ENCODE peak calls at places on chromosomes 16 and 17, in four cellular contexts. U, V, D and L are unnamed samples.

GRCh38 chr17:44872131-44872768 is 24.6 kb downstream of the HIGD1B start:
- DNase-seq in U (no peak), V (no peak), D (no peak), L (no peak)

GRCh38 chr16:17177242-17177967 is 293.4 kb downstream of the XYLT1 start:
- DNase-seq in U (no peak), V (no peak), D (no peak), L (no peak)

GRCh38 chr17:65564793-65565192 is 3.3 kb upstream of the AXIN2 start:
- DNase-seq in U (no peak), V (no peak), D (no peak), L (no peak)

GRCh38 chr16:57045694-57046381 is 46.5 kb upstream of the CPNE2 start:
- DNase-seq in U (peak; percentile 61), V (peak; percentile 55), D (peak; percentile 61), L (no peak)

GRCh38 chr16:89827383-89828198 is 684 bp upstream of the SPIRE2 start:
- DNase-seq in U (no peak), V (no peak), D (no peak), L (no peak)

GRCh38 chr16:16182918-16183317 is 40.4 kb downstream of the ABCC6 start:
- DNase-seq in U (no peak), V (no peak), D (no peak), L (no peak)

GRCh38 chr16:80623376-80623775 is 82.6 kb downstream of the DYNLRB2 start:
- DNase-seq in U (no peak), V (no peak), D (no peak), L (no peak)

GRCh38 chr16:86087561-86088230 is 188.7 kb downstream of the IRF8 start:
- DNase-seq in U (no peak), V (no peak), D (no peak), L (no peak)

GRCh38 chr16:17518441-17518840 is 47.7 kb upstream of the XYLT1 start:
- DNase-seq in U (no peak), V (no peak), D (no peak), L (no peak)

GRCh38 chr16:67594956-67595355 is 32.6 kb downstream of the CTCF start:
- DNase-seq in U (no peak), V (no peak), D (no peak), L (no peak)

GRCh38 chr17:38925263-38925995 is at the start of gene LASP1NB:
- DNase-seq in U (no peak), V (no peak), D (no peak), L (no peak)

GRCh38 chr17:259341-259976 is 78.0 kb upstream of the DOC2B start:
- DNase-seq in U (no peak), V (no peak), D (no peak), L (no peak)

GRCh38 chr16:90020260-90020837 is 1.1 kb upstream of the DBNDD1 start:
- DNase-seq in U (no peak), V (no peak), D (no peak), L (no peak)

GRCh38 chr16:71794943-71795342 is 13.7 kb downstream of the AP1G1 start:
- DNase-seq in U (no peak), V (no peak), D (no peak), L (no peak)

GRCh38 chr16:71788578-71788977 is 20.1 kb downstream of the AP1G1 start:
- DNase-seq in U (no peak), V (no peak), D (no peak), L (no peak)

GRCh38 chr17:38721802-38722201 is 8.3 kb upstream of the CISD3 start:
- DNase-seq in U (no peak), V (no peak), D (no peak), L (no peak)

GRCh38 chr16:74852500-74852875 is 77.9 kb upstream of the FA2H start:
- DNase-seq in U (no peak), V (no peak), D (no peak), L (no peak)

GRCh38 chr16:22813223-22813945 is 578 bp upstream of the HS3ST2 start:
- DNase-seq in U (peak; percentile 51), V (no peak), D (peak; percentile 33), L (peak; percentile 36)

GRCh38 chr16:27698746-27699145 is 148.8 kb downstream of the KATNIP start:
- DNase-seq in U (no peak), V (no peak), D (no peak), L (no peak)

GRCh38 chr17:10135539-10136257 is 62.7 kb downstream of the GAS7 start:
- DNase-seq in U (peak; percentile 51), V (no peak), D (no peak), L (no peak)

GRCh38 chr16:51465026-51465425 is 314.0 kb upstream of the SALL1 start:
- DNase-seq in U (no peak), V (no peak), D (no peak), L (no peak)

GRCh38 chr16:30998852-30999761 is 11.3 kb downstream of the STX1B start:
- DNase-seq in U (no peak), V (no peak), D (no peak), L (no peak)

GRCh38 chr16:69544099-69544498 is 21.7 kb upstream of the NFAT5 start:
- DNase-seq in U (no peak), V (no peak), D (no peak), L (no peak)

GRCh38 chr17:40724656-40725055 is 21.1 kb upstream of the KRT24 start:
- DNase-seq in U (no peak), V (no peak), D (no peak), L (no peak)

GRCh38 chr17:77602883-77603640 is 355.4 kb upstream of the TNRC6C start:
- DNase-seq in U (no peak), V (no peak), D (no peak), L (no peak)

GRCh38 chr16:86067516-86067915 is 168.6 kb downstream of the IRF8 start:
- DNase-seq in U (no peak), V (no peak), D (no peak), L (no peak)

GRCh38 chr17:51803161-51803560 is 355.4 kb downstream of the CA10 start:
- DNase-seq in U (no peak), V (no peak), D (no peak), L (no peak)

GRCh38 chr16:65500007-65500406 is 378.1 kb upstream of the CDH11 start:
- DNase-seq in U (no peak), V (no peak), D (no peak), L (no peak)

GRCh38 chr16:48813485-48813884 is 203.5 kb upstream of the N4BP1 start:
- DNase-seq in U (no peak), V (no peak), D (no peak), L (no peak)

GRCh38 chr16:75102595-75102994 is 14.0 kb downstream of the LDHD start:
- DNase-seq in U (no peak), V (no peak), D (no peak), L (no peak)

GRCh38 chr17:76683921-76684745 is 26.6 kb downstream of the MXRA7 start:
- DNase-seq in U (no peak), V (no peak), D (no peak), L (no peak)

GRCh38 chr17:79950711-79951110 is 85.0 kb downstream of the TBC1D16 start:
- DNase-seq in U (no peak), V (no peak), D (no peak), L (no peak)

GRCh38 chr16:4913774-4914525 is 23.0 kb downstream of the PPL start:
- DNase-seq in U (no peak), V (no peak), D (no peak), L (no peak)

GRCh38 chr17:10001296-10001904 is 96.3 kb upstream of the RCVRN start:
- DNase-seq in U (no peak), V (no peak), D (no peak), L (no peak)

DNA sequence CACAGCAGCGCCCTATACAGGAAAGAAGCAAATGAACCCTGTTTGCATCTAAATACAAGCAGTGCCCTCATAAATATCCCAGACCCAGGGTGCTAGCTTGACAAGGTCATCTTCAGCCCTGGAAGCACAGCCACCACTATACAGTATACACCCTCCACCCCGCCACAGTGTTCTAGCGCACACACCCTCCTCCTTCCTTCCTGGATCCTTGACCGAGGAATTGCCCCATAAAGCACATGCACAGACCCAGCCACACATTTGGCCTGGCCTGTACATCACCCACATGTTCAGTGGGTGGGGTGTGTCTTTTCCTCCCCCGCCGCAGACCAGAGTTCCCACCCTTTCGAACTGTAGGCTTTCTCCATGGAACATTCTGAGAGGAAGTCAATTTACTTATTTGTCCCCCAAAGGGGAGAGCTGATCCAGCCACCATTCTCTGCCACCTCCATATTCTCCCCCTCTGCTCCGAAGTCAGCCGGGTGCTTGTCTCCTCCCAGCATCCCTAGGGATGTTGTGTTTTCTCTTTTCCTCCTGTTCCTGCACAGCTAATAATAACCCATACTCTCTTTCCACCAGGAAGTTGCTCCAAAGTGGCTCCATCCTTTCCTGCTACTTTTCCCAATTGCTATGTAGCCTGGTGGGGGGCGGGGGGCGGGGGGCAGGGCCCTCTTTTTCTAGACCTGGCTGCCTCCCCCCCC is 6.6 kb downstream of the ABI3 start:
- DNase-seq in U (peak; percentile 75), V (no peak), D (peak; percentile 35), L (no peak)
- TF ChIP-seq POLR2AphosphoS5 in U (peak; percentile 45), V (no peak), D (no peak), L (peak; percentile 19)

GRCh38 chr17:71115669-71115972 is 946.3 kb downstream of the KCNJ2 start:
- DNase-seq in U (no peak), V (no peak), D (no peak), L (no peak)

GRCh38 chr17:71114911-71115668 is 945.8 kb downstream of the KCNJ2 start:
- DNase-seq in U (no peak), V (no peak), D (no peak), L (no peak)

GRCh38 chr17:71117461-71117860 is 948.1 kb downstream of the KCNJ2 start:
- DNase-seq in U (no peak), V (no peak), D (no peak), L (no peak)

GRCh38 chr17:71118039-71118438 is 948.7 kb downstream of the KCNJ2 start:
- DNase-seq in U (no peak), V (no peak), D (no peak), L (no peak)
- TF ChIP-seq SPI1 in U (no peak), V (no peak), D (no peak), L (no peak)

GRCh38 chr17:74892974-74893911 is at the start of gene FADS6:
- DNase-seq in U (no peak), V (no peak), D (peak; percentile 75), L (no peak)
- TF ChIP-seq POLR2AphosphoS5 in U (no peak), V (no peak), D (no peak), L (no peak)

DNA sequence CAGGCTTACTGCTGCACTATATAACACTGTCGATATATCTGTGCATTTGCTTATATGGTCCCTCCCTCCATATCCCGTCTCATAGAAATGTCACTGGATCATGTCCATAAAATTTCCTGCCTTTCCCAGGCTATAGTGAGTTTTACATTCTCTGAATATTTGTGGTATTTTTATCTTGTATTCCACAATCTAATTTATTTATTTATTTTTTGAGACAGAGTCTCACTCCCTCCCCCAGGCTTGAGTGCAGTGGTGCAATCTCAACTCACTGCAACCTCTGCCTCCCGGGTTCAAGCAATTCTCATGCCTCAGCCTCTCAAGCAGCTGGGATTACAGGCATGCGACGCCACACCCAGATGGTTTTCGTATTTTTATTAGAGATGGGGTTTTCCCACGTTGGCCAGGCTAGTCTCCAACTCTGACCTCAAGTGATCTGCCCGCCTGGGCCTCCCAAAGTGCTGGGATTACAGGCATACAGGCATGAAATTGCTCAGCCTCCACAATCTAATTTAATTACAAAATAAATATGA is 12.9 kb downstream of the TRIM37 start:
- DNase-seq in U (no peak), V (no peak), D (no peak), L (no peak)
- TF ChIP-seq SPI1 in U (no peak), V (no peak), D (no peak), L (no peak)

GRCh38 chr16:84617631-84618427 is at the start of gene COTL1:
- DNase-seq in U (peak; percentile 98), V (no peak), D (peak; percentile 99), L (peak; percentile 88)
- TF ChIP-seq POLR2AphosphoS5 in U (no peak), V (peak; percentile 86), D (no peak), L (peak; percentile 76)